ENCODE peak calls at places on chromosome X, in six cellular contexts. R, S, E, C, W and G are unnamed samples.

GRCh38 chrX:142998447-142999208 is 27.1 kb upstream of the SPANXN4 start:
- DNase-seq in R (no peak), S (no peak), E (no peak), C (no peak), W (no peak), G (no peak)

GRCh38 chrX:53263597-53264094 is 17.7 kb downstream of the IQSEC2 start:
- DNase-seq in R (no peak), S (no peak), E (no peak), C (no peak), W (no peak), G (no peak)

GRCh38 chrX:47215291-47215900 is 3.1 kb upstream of the CDK16 start:
- DNase-seq in R (no peak), S (no peak), E (no peak), C (no peak), W (no peak), G (no peak)

GRCh38 chrX:12975999-12976558 is 1.2 kb downstream of the TMSB4X start:
- DNase-seq in R (no peak), S (no peak), E (peak), C (no peak), W (peak), G (no peak)

GRCh38 chrX:8849462-8849861 is 48.3 kb upstream of the FAM9A start:
- DNase-seq in R (no peak), S (no peak), E (no peak), C (no peak), W (no peak), G (no peak)

GRCh38 chrX:47143894-47144625 is 442 bp downstream of the NDUFB11 start:
- DNase-seq in R (no peak), S (no peak), E (peak), C (no peak), W (peak), G (no peak)

GRCh38 chrX:125287282-125287681 is 32.4 kb upstream of the TEX13C start:
- DNase-seq in R (no peak), S (no peak), E (no peak), C (no peak), W (no peak), G (no peak)

GRCh38 chrX:134949271-134949670 is 41.5 kb upstream of the SMIM10 start:
- DNase-seq in R (no peak), S (no peak), E (no peak), C (no peak), W (no peak), G (no peak)

GRCh38 chrX:36414056-36414455 is 494.5 kb downstream of the CFAP47 start:
- DNase-seq in R (no peak), S (no peak), E (no peak), C (no peak), W (no peak), G (no peak)

GRCh38 chrX:38561951-38562719 is 793 bp downstream of the TSPAN7 start:
- DNase-seq in R (no peak), S (no peak), E (peak), C (no peak), W (no peak), G (no peak)

GRCh38 chrX:11407331-11408110 is 114.3 kb downstream of the AMELX start:
- DNase-seq in R (no peak), S (no peak), E (no peak), C (no peak), W (no peak), G (no peak)

GRCh38 chrX:77426811-77427210 is 20.4 kb upstream of the FGF16 start:
- DNase-seq in R (no peak), S (no peak), E (no peak), C (no peak), W (no peak), G (no peak)

GRCh38 chrX:134148293-134148692 is 88.7 kb upstream of the CCDC160 start:
- DNase-seq in R (no peak), S (no peak), E (no peak), C (no peak), W (no peak), G (no peak)

GRCh38 chrX:41750720-41751119 is 26.7 kb downstream of the GPR82 start:
- DNase-seq in R (no peak), S (no peak), E (no peak), C (no peak), W (no peak), G (no peak)

GRCh38 chrX:149949743-149950436 is 11.6 kb upstream of the EOLA2 start:
- DNase-seq in R (no peak), S (no peak), E (no peak), C (no peak), W (no peak), G (no peak)

GRCh38 chrX:54710920-54711319 is 87.1 kb downstream of the ITIH6 start:
- DNase-seq in R (no peak), S (no peak), E (no peak), C (no peak), W (no peak), G (no peak)

GRCh38 chrX:16552546-16552945 is 97.4 kb upstream of the S100G start:
- DNase-seq in R (no peak), S (no peak), E (no peak), C (no peak), W (no peak), G (no peak)

GRCh38 chrX:44246826-44247225 is 96.6 kb downstream of the EFHC2 start:
- DNase-seq in R (no peak), S (no peak), E (no peak), C (no peak), W (no peak), G (no peak)

GRCh38 chrX:54838583-54838982 is 31.0 kb downstream of the MAGED2 start:
- DNase-seq in R (no peak), S (no peak), E (no peak), C (no peak), W (no peak), G (no peak)

GRCh38 chrX:28058906-28059305 is 77.7 kb upstream of the DCAF8L1 start:
- DNase-seq in R (no peak), S (no peak), E (no peak), C (no peak), W (no peak), G (no peak)

GRCh38 chrX:154436597-154437397 is at the start of gene GDI1:
- DNase-seq in R (no peak), S (no peak), E (peak), C (peak), W (peak), G (peak)

GRCh38 chrX:24153175-24153795 is 3.8 kb downstream of the ZFX start:
- DNase-seq in R (no peak), S (no peak), E (no peak), C (peak), W (peak), G (no peak)

GRCh38 chrX:14777484-14777883 is 95.4 kb downstream of the FANCB start:
- DNase-seq in R (no peak), S (no peak), E (no peak), C (no peak), W (no peak), G (no peak)

GRCh38 chrX:10233173-10233572 is 76.4 kb downstream of the CLCN4 start:
- DNase-seq in R (no peak), S (no peak), E (no peak), C (no peak), W (no peak), G (no peak)